ENCODE peak calls at places on chromosomes 2 and 18, in five cellular contexts. R is right lobe of liver, V is heart left ventricle, X is bronchial epithelial cell, L is tibial artery. U is an unnamed sample. For H3K27me3, the result is how much of the 10 kb centered on the place peaks cover.

GRCh38 chr2:180761224-180761623 is 219.2 kb upstream of the UBE2E3 start:
- DNase-seq in V (no peak), X (peak), L (no peak), R (no peak), U (no peak)

GRCh38 chr2:53202063-53202462 is 565.5 kb upstream of the CHAC2 start:
- DNase-seq in V (no peak), X (peak), R (no peak), L (no peak), U (no peak)

GRCh38 chr2:73931531-73932500 is 5.1 kb downstream of the DGUOK start:
- DNase-seq in L (no peak), R (no peak), V (no peak), X (peak), U (no peak)

GRCh38 chr2:47034973-47035609 is 119.5 kb upstream of the MCFD2 start:
- DNase-seq in R (peak), V (no peak), X (no peak), L (peak), U (peak)

GRCh38 chr2:228039752-228040534 is 141.5 kb downstream of the SPHKAP start:
- DNase-seq in X (peak), R (no peak), L (no peak), V (no peak), U (no peak)

GRCh38 chr2:240795916-240796510 is 24.0 kb downstream of the KIF1A start:
- DNase-seq in X (no peak), R (peak), V (no peak), L (no peak), U (peak)

GRCh38 chr18:59357928-59358327 is 1.1 kb downstream of the LMAN1 start:
- DNase-seq in R (no peak), X (peak), L (no peak), V (no peak), U (no peak)

GRCh38 chr2:233288663-233289062 is 19.0 kb upstream of the SAG start:
- DNase-seq in V (no peak), R (no peak), L (no peak), X (no peak), U (no peak)

GRCh38 chr2:143345887-143346612 is 216.8 kb downstream of the ARHGAP15 start:
- DNase-seq in V (no peak), R (no peak), L (no peak), X (no peak), U (no peak)

GRCh38 chr18:79626905-79627749 is 52.5 kb upstream of the CTDP1 start:
- DNase-seq in V (no peak), X (no peak), L (no peak), R (no peak), U (no peak)

GRCh38 chr2:61978522-61978921 is 73.0 kb downstream of the COMMD1 start:
- DNase-seq in V (no peak), L (peak), X (no peak), R (no peak), U (peak)

GRCh38 chr2:25324905-25325592 is 16.7 kb downstream of the DNMT3A start:
- DNase-seq in V (peak), R (no peak), X (no peak), L (peak), U (no peak)

GRCh38 chr18:74153793-74154192 is 5.5 kb downstream of the TIMM21 start:
- DNase-seq in L (no peak), R (no peak), X (no peak), V (no peak), U (no peak)

GRCh38 chr2:22455086-22455485 is 929.9 kb upstream of the KLHL29 start:
- DNase-seq in V (no peak), R (no peak), X (no peak), L (no peak), U (no peak)

GRCh38 chr2:85015653-85016360 is 44.8 kb downstream of the KCMF1 start:
- DNase-seq in R (no peak), V (no peak), L (no peak), X (no peak), U (no peak)

GRCh38 chr18:50203801-50204604 is 9.1 kb upstream of the MYO5B start:
- DNase-seq in V (peak), X (peak), R (no peak), L (no peak), U (no peak)

GRCh38 chr2:224378087-224379085 is 23.5 kb downstream of the FAM124B start:
- DNase-seq in V (no peak), R (no peak), X (no peak), L (no peak), U (no peak)

GRCh38 chr2:120738786-120739771 is 3.4 kb downstream of the GLI2 start:
- DNase-seq in V (peak), X (no peak), L (no peak), R (no peak), U (no peak)

GRCh38 chr2:127566139-127566417 is 30.6 kb downstream of the MYO7B start:
- DNase-seq in L (no peak), R (no peak), X (no peak), V (no peak), U (no peak)

GRCh38 chr2:127563458-127564428 is 28.3 kb downstream of the MYO7B start:
- DNase-seq in V (no peak), X (no peak), L (no peak), R (no peak), U (no peak)

GRCh38 chr2:127566576-127566975 is 31.1 kb downstream of the MYO7B start:
- DNase-seq in X (no peak), V (no peak), R (no peak), L (no peak), U (no peak)

GRCh38 chr2:127564429-127565260 is 29.2 kb downstream of the MYO7B start:
- DNase-seq in X (no peak), R (no peak), L (no peak), V (no peak), U (no peak)

GRCh38 chr2:127565261-127566138 is 30.0 kb downstream of the MYO7B start:
- DNase-seq in L (no peak), V (no peak), X (no peak), R (no peak), U (no peak)
- H3K27me3 ChIP-seq in L (under half), V (under half), X (under half), R (under half), U (under half)

DNA sequence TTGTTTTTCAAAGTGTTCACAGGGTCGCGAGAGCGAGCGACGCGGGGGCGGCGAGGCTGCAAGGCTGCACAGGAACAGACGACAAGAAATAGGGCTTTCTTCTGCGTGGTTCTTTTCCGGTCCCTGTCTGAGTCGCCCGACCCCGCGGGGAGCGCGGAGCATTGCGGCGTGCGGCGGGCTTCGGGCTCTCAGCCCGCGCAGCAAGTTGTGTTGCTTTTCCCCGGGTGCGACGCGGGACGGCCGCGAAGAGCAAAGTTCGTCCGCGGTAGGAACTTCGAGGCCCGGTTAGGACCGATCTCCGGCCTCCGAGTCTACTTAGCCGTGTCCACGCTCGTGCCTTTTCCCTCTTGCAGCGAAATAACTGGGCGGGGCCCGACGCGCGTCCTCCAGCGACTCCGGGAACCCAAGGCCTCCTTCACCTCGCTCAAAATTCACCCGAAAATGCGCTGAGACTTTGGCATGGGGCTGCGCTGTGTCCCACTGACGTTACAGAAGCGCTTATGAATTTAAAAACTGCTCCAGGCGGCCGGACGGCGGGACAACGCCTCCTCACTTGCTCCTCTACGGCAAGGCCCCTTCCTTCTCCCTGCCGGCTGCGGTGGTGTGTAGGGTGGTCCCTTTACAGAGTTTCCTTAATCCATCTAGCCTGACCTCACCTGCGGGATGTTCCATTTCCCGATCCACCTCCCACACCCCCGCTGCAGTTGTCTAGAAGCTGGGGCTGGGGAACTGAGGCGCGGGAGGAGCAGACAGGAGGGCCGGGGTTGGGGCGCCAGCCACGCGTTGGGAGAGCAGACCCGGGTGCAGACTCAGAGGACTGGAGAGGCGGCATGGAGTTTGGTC is 1.5 kb upstream of the BCL2L11 start:
- DNase-seq in R (peak), L (no peak), V (peak), X (no peak), U (peak)
- TF ChIP-seq CTCF in R (no peak), L (no peak), V (no peak), X (no peak), U (no peak)

GRCh38 chr2:144512421-144513272 is 7.3 kb downstream of the ZEB2 start:
- DNase-seq in R (no peak), X (no peak), L (no peak), V (no peak), U (no peak)
- H3K4me3 ChIP-seq in R (peak), X (no peak), L (peak), V (peak), U (peak)

DNA sequence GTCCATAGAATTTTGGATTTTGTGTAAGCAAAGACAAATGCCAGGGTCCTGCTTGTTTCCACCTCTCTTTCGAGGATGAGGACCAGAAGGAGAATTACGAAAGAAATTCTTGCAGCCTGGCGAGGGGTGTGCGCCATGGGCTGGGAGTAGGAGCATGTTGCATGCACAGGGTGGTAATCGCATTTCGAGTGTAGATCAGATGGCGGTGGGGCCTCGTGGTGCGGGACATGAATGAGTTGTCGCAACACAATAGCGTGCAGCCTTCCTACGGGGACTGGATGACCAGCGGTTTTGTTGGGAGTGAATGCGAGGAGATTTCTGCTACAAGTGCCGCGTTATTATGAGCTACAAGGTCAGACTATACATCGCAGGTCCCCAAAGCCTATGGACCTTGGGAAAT is 4.2 kb upstream of the EN1 start:
- DNase-seq in V (no peak), X (no peak), R (peak), L (no peak), U (no peak)
- H3K27me3 ChIP-seq in V (half or more), X (half or more), R (half or more), L (under half), U (half or more)

DNA sequence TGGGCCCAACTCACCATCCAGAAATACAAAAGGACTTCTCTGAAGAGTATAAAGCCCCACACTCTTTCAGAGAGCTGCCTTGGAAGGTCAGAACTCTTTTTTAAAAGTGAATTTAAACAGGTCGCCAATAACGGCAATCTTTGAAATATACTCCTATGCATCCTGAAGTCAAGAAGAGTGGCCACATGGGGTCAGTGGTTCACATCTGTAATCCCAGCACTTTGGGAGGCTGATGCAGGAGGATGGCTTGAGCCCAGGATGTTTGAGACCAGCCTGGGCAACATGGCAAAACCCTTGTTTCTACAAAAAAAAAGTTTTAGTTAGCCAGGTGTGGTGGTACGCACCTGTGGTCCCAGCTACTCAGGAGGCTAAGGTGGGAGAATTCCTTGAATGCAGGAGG is 68.1 kb upstream of the FZD7 start:
- DNase-seq in V (no peak), X (no peak), R (no peak), L (no peak), U (no peak)
- TF ChIP-seq CTCF in V (no peak), X (peak), R (no peak), L (no peak), U (peak)

GRCh38 chr2:49153231-49153630 is 1.1 kb downstream of the FSHR start:
- DNase-seq in R (no peak), L (no peak), V (no peak), X (no peak), U (no peak)
- H3K4me3 ChIP-seq in R (no peak), L (no peak), V (no peak), X (no peak), U (no peak)

GRCh38 chr2:238566001-238566645 is 139.4 kb downstream of the ASB1 start:
- DNase-seq in V (no peak), L (no peak), X (no peak), R (no peak), U (no peak)

GRCh38 chr2:238564286-238564920 is 137.7 kb downstream of the ASB1 start:
- DNase-seq in R (no peak), X (no peak), V (no peak), L (no peak), U (no peak)

GRCh38 chr2:238562446-238562845 is 135.7 kb downstream of the ASB1 start:
- DNase-seq in X (no peak), L (no peak), R (no peak), V (no peak), U (no peak)

GRCh38 chr2:238567067-238567855 is 140.5 kb downstream of the ASB1 start:
- DNase-seq in V (no peak), L (no peak), X (no peak), R (no peak), U (no peak)

DNA sequence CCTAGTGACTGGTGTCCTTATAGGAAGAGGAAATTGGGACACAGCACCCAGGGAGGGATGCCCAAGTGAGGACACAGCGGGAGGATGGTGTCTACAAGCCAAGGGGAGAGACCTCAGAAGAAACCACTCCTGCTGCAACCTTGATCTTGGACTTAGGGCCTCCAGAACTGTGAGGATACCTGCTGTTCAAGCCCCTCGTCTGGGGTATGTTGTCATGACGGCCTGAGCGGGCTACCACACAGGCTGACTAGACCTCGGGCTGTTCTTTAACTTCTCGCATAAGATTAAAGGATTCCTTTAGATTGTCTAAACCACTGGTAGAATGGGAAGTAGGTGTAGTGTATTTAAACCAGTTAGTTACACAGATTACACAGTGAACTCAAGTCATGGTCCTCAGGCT is 138.3 kb downstream of the ASB1 start:
- DNase-seq in L (no peak), X (no peak), R (no peak), V (no peak), U (no peak)
- H3K27me3 ChIP-seq in L (under half), X (under half), R (under half), V (under half), U (under half)